ENCODE peak calls at places on chromosomes 11 and 22, in seven cellular contexts. E, P, Z, R, U, K and M are unnamed samples. For H3K4me1, the result is how much of the 10 kb centered on the place peaks cover.

GRCh38 chr22:44534335-44534734 is 36.3 kb upstream of the RTL6 start:
- DNase-seq in Z (no peak), R (no peak), U (no peak), P (no peak), K (no peak), E (no peak), M (no peak)

GRCh38 chr11:65432686-65433582 is 10.3 kb downstream of the NEAT1 start:
- DNase-seq in K (no peak), P (peak), R (no peak), Z (no peak), U (no peak), E (peak), M (no peak)

GRCh38 chr11:61265357-61265756 is 24.4 kb downstream of the PGA5 start:
- DNase-seq in U (no peak), K (no peak), Z (no peak), R (no peak), P (no peak), E (no peak), M (no peak)

GRCh38 chr11:92314499-92314898 is 89.9 kb downstream of the FAT3 start:
- DNase-seq in K (no peak), U (no peak), Z (peak), P (no peak), E (no peak), R (no peak), M (no peak)

GRCh38 chr11:127994736-127995135 is 592.6 kb downstream of the ETS1 start:
- DNase-seq in Z (no peak), U (no peak), P (no peak), K (no peak), E (no peak), R (no peak), M (no peak)

GRCh38 chr11:111718436-111719325 is 47.5 kb downstream of the PPP2R1B start:
- DNase-seq in P (no peak), U (no peak), K (no peak), Z (peak), R (no peak), E (peak), M (no peak)

GRCh38 chr22:41249442-41249841 is 8.7 kb upstream of the CHADL start:
- DNase-seq in P (no peak), E (no peak), Z (no peak), U (no peak), R (no peak), K (no peak), M (no peak)

GRCh38 chr22:32355760-32356159 is 1.9 kb upstream of the RFPL3 start:
- DNase-seq in Z (no peak), U (no peak), R (no peak), E (peak), K (no peak), P (no peak), M (peak)

GRCh38 chr11:34145847-34146381 is 40.5 kb downstream of the NAT10 start:
- DNase-seq in E (no peak), Z (no peak), U (no peak), P (no peak), K (no peak), R (no peak), M (no peak)

GRCh38 chr11:76800466-76801200 is 17.5 kb downstream of the TSKU start:
- DNase-seq in E (no peak), R (no peak), P (no peak), Z (no peak), K (peak), U (peak), M (no peak)

GRCh38 chr11:60700689-60701508 is 1.5 kb downstream of the MS4A8 start:
- DNase-seq in U (peak), Z (no peak), E (peak), P (peak), K (no peak), R (no peak), M (no peak)

GRCh38 chr22:37027556-37027955 is 8.0 kb downstream of the MPST start:
- DNase-seq in U (no peak), P (no peak), Z (no peak), E (no peak), R (no peak), K (no peak), M (no peak)

GRCh38 chr11:119676461-119677020 is 52.5 kb downstream of the NECTIN1 start:
- DNase-seq in E (no peak), P (no peak), K (no peak), R (no peak), U (no peak), Z (no peak), M (no peak)

GRCh38 chr11:43933608-43934358 is 8.7 kb upstream of the C11orf96 start:
- DNase-seq in R (no peak), K (no peak), P (no peak), E (no peak), U (no peak), Z (peak), M (peak)

GRCh38 chr11:124859171-124859570 is 6.1 kb upstream of the ROBO3 start:
- DNase-seq in P (no peak), Z (no peak), U (no peak), R (no peak), E (no peak), K (no peak), M (no peak)

GRCh38 chr22:49951678-49951985 is 8.9 kb upstream of the PIM3 start:
- DNase-seq in P (no peak), E (no peak), R (no peak), Z (no peak), U (no peak), K (no peak), M (no peak)
- H3K4me1 ChIP-seq in P (under half), E (half or more), R (under half), Z (under half), U (half or more), K (under half), M (half or more)

DNA sequence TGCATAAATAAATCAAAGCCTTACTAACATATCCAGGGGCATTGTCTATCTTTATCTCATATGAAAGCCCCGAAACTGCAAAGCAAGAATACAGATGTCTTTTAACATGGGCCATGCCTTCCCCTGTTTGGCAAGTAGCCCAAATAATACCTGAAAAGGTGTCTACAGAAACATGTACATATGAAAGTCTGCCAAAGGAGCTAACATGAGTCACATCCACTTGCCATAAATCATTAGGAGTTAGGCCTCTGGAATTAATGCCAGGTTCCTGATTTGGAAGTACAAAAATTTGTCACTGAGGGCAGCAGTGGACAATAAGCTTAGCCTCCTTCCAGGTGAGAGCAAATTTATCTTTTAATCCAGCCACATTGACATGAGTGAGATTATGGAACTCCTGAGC is 85.5 kb upstream of the PGR start:
- DNase-seq in P (no peak), Z (no peak), K (no peak), U (no peak), E (no peak), R (no peak), M (no peak)
- H3K27ac ChIP-seq in P (no peak), Z (no peak), K (no peak), U (no peak), E (no peak), R (no peak), M (no peak)

GRCh38 chr11:64238076-64238475 is 2.8 kb upstream of the FKBP2 start:
- DNase-seq in Z (no peak), E (no peak), K (peak), R (no peak), U (no peak), P (no peak), M (no peak)

GRCh38 chr11:64240467-64241174 is at the start of gene FKBP2:
- DNase-seq in K (peak), P (peak), E (peak), R (peak), U (peak), Z (peak), M (peak)

GRCh38 chr11:64237484-64237951 is 3.1 kb downstream of the VEGFB start:
- DNase-seq in E (no peak), P (no peak), K (no peak), Z (no peak), R (no peak), U (peak), M (no peak)

GRCh38 chr11:64239662-64240466 is 1.0 kb upstream of the FKBP2 start:
- DNase-seq in P (no peak), Z (no peak), K (no peak), E (no peak), U (no peak), R (no peak), M (no peak)

GRCh38 chr11:64238999-64239398 is 1.9 kb upstream of the FKBP2 start:
- DNase-seq in K (no peak), E (no peak), Z (no peak), U (no peak), P (no peak), R (no peak), M (no peak)
- H3K4me1 ChIP-seq in K (under half), E (under half), Z (under half), U (half or more), P (under half), R (under half), M (under half)

GRCh38 chr22:38489142-38489541 is 17.0 kb downstream of the DDX17 start:
- DNase-seq in U (no peak), E (no peak), K (peak), Z (no peak), R (no peak), P (no peak), M (no peak)

GRCh38 chr22:38489561-38490133 is 16.5 kb downstream of the DDX17 start:
- DNase-seq in K (no peak), U (no peak), E (no peak), Z (no peak), P (no peak), R (no peak), M (no peak)

GRCh38 chr22:38491707-38492348 is 14.3 kb downstream of the DDX17 start:
- DNase-seq in R (no peak), Z (no peak), P (no peak), K (no peak), U (no peak), E (no peak), M (no peak)

GRCh38 chr22:38490915-38491314 is 15.2 kb downstream of the DDX17 start:
- DNase-seq in U (peak), Z (no peak), P (no peak), E (peak), R (peak), K (peak), M (peak)

GRCh38 chr22:38490475-38490874 is 15.6 kb downstream of the DDX17 start:
- DNase-seq in E (no peak), R (no peak), U (no peak), P (no peak), K (no peak), Z (no peak), M (no peak)
- H3K27ac ChIP-seq in E (peak), R (peak), U (peak), P (peak), K (no peak), Z (peak), M (no peak)

GRCh38 chr11:75637998-75638397 is 30.8 kb downstream of the MAP6 start:
- DNase-seq in Z (no peak), P (no peak), E (no peak), K (no peak), U (no peak), R (no peak), M (no peak)
- H3K4me1 ChIP-seq in Z (under half), P (under half), E (under half), K (under half), U (under half), R (under half), M (under half)

DNA sequence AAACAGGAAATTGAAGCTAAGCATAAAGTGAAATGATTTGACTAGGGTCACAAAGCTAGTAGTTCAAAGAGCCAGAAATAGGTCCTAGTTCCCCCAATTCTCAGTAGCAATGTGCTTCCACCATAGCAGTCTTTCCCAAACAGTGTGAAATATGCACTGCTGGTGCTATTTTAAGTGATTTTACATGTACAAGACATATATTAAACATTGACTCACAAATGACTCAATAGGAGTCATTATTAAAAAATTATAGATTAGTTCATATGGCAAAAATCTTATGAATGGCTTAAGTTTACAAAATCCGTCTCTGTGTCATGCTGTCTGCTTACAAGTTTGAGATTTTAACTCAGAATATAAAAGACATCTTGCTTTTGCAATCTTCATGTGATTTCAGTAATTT is 21.4 kb downstream of the KIF18A start:
- DNase-seq in K (no peak), Z (no peak), U (no peak), E (no peak), P (no peak), R (no peak), M (no peak)
- H3K27ac ChIP-seq in K (no peak), Z (no peak), U (no peak), E (peak), P (no peak), R (no peak), M (no peak)

DNA sequence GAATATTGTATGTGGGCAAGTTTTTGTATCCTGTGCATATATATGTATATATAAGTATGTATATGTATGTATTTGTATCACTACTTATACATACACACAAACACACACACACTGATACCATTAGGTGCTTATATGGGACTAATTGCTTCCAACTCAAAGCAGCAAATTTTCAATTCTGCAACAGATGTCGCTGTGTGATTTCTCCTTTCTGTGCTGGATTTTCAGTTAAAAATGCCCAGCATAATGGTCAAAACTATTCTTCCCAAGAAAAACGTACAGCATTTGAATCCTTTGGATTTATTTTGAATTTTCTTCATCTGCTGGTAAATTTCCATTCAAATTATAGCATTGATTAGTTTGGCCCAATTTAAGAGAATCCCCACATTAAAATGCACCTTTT is 4.3 kb downstream of the CADM1 start:
- DNase-seq in U (no peak), Z (no peak), K (no peak), R (no peak), P (no peak), E (no peak), M (no peak)
- H3K4me1 ChIP-seq in U (under half), Z (under half), K (under half), R (under half), P (under half), E (under half), M (under half)

GRCh38 chr11:1863352-1864215 is 10.7 kb downstream of the LSP1 start:
- DNase-seq in K (peak), R (peak), Z (peak), U (peak), E (peak), P (peak), M (peak)
- H3K27ac ChIP-seq in K (peak), R (peak), Z (peak), U (peak), E (peak), P (no peak), M (no peak)